ENCODE peak calls at places on chromosomes 7 and 10, in six cellular contexts. One of them, this sample, is unnamed.

GRCh38 chr7:44222074-44222473 is 21.3 kb downstream of the YKT6 start:
- DNase-seq in effector memory CD4-positive, alpha-beta T cell: no peak
- DNase-seq in fibroblast of lung: no peak
- DNase-seq in left ventricle myocardium inferior: no peak
- DNase-seq in neuronal stem cell: no peak
- DNase-seq in ovary: no peak
- DNase-seq in this sample: no peak

GRCh38 chr10:56624082-56624481 is 263.0 kb upstream of the ZWINT start:
- DNase-seq in effector memory CD4-positive, alpha-beta T cell: no peak
- DNase-seq in left ventricle myocardium inferior: no peak
- DNase-seq in ovary: no peak
- DNase-seq in fibroblast of lung: no peak
- DNase-seq in neuronal stem cell: no peak
- DNase-seq in this sample: no peak

GRCh38 chr10:28842321-28842720 is 165.0 kb downstream of the BAMBI start:
- DNase-seq in left ventricle myocardium inferior: no peak
- DNase-seq in neuronal stem cell: no peak
- DNase-seq in fibroblast of lung: peak; percentile 71
- DNase-seq in ovary: no peak
- DNase-seq in effector memory CD4-positive, alpha-beta T cell: no peak
- DNase-seq in this sample: no peak

GRCh38 chr7:16471933-16472332 is 6.4 kb upstream of the SOSTDC1 start:
- DNase-seq in ovary: no peak
- DNase-seq in fibroblast of lung: no peak
- DNase-seq in neuronal stem cell: no peak
- DNase-seq in effector memory CD4-positive, alpha-beta T cell: no peak
- DNase-seq in left ventricle myocardium inferior: no peak
- DNase-seq in this sample: no peak

GRCh38 chr10:94785211-94785610 is 22.7 kb downstream of the CYP2C19 start:
- DNase-seq in left ventricle myocardium inferior: no peak
- DNase-seq in effector memory CD4-positive, alpha-beta T cell: no peak
- DNase-seq in neuronal stem cell: no peak
- DNase-seq in ovary: no peak
- DNase-seq in fibroblast of lung: no peak
- DNase-seq in this sample: no peak

GRCh38 chr7:66099551-66100407 is 14.9 kb upstream of the CRCP start:
- DNase-seq in ovary: peak; percentile 80
- DNase-seq in left ventricle myocardium inferior: peak; percentile 41
- DNase-seq in fibroblast of lung: peak; percentile 84
- DNase-seq in neuronal stem cell: peak; percentile 39
- DNase-seq in effector memory CD4-positive, alpha-beta T cell: peak; percentile 7
- DNase-seq in this sample: peak; percentile 41

GRCh38 chr10:47369251-47369894 is 14.7 kb downstream of the ZNF488 start:
- DNase-seq in ovary: peak; percentile 3
- DNase-seq in fibroblast of lung: no peak
- DNase-seq in effector memory CD4-positive, alpha-beta T cell: no peak
- DNase-seq in left ventricle myocardium inferior: no peak
- DNase-seq in neuronal stem cell: no peak
- DNase-seq in this sample: no peak

GRCh38 chr7:151472644-151473380 is 32.9 kb upstream of the CRYGN start:
- DNase-seq in neuronal stem cell: no peak
- DNase-seq in effector memory CD4-positive, alpha-beta T cell: no peak
- DNase-seq in fibroblast of lung: peak; percentile 69
- DNase-seq in left ventricle myocardium inferior: no peak
- DNase-seq in ovary: no peak
- DNase-seq in this sample: no peak

DNA sequence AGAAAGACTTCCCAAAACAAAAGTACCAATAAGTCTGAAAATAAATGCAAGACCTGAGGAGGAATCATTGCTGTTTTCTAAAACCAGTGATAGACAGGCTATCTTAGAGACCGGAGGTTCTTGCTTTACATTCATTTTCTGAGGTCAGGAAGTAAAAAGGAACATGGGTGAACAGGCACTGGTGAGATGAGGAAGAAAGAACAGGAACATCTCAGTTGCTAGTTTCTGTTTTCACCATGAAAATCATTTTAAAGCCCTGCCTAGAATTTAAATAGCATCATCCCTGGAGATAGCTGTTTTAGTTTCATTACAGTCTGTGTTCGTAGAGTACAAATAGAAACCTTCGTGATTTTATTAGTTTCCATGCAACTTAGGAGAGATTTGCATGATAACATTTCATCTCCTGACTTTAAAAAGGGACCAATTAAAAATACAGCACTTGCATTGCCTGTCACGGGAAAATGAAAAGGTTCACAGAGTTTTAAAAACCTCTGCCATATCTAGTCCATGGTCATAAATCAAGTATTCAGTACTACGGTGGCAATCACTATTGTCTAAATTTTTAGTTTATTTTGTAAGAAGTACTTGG is 14.7 kb downstream of the KCNMA1 start:
- DNase-seq in ovary: no peak
- DNase-seq in effector memory CD4-positive, alpha-beta T cell: no peak
- DNase-seq in neuronal stem cell: no peak
- DNase-seq in left ventricle myocardium inferior: no peak
- DNase-seq in fibroblast of lung: no peak
- DNase-seq in this sample: no peak
- H3K4me3 ChIP-seq in ovary: no peak overlapping the region
- H3K4me3 ChIP-seq in effector memory CD4-positive, alpha-beta T cell: no peak overlapping the region
- H3K4me3 ChIP-seq in neuronal stem cell: no peak overlapping the region
- H3K4me3 ChIP-seq in left ventricle myocardium inferior: no peak overlapping the region
- H3K4me3 ChIP-seq in fibroblast of lung: no peak overlapping the region
- H3K4me3 ChIP-seq in this sample: no peak overlapping the region

DNA sequence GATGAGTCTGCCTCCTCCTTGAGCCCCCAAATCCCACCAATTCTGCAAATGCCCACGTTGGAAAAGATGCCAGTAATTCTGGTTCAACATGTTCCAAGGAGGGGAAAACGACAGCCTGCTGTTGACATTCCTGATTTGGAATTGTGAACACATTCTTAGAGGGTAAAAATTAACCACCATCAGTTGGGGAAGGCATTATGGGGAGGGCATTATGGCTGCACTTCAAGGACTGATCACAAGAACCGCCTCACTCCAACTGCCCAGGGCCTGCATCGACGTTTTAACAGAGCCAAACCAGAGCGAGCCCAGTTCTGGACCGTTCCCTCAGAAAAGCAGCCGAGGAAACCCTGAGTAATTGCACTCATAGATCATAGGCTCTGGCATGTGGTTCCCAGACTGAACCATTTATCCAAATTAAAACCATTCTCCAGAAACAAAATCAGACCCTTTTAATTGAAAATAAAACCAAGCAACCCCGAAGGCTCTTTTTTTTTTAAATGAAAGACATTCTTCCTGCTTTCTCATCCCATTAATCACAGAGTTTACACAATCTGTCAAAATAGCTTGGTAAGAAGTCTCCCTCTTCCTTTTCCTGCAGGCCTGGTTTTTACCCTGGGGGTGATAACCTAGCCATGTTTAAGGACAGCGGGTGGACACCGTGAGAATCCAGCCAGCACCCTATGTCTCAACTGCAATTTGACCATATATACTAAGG is 8.0 kb downstream of the TNS3 start:
- DNase-seq in effector memory CD4-positive, alpha-beta T cell: no peak
- DNase-seq in neuronal stem cell: no peak
- DNase-seq in ovary: peak; percentile 51
- DNase-seq in left ventricle myocardium inferior: no peak
- DNase-seq in fibroblast of lung: peak; percentile 87
- DNase-seq in this sample: peak; percentile 36
- H3K36me3 ChIP-seq in effector memory CD4-positive, alpha-beta T cell: no peaks in the 10 kb centered on the region
- H3K36me3 ChIP-seq in neuronal stem cell: no peaks in the 10 kb centered on the region
- H3K36me3 ChIP-seq in ovary: no peaks in the 10 kb centered on the region
- H3K36me3 ChIP-seq in left ventricle myocardium inferior: no peaks in the 10 kb centered on the region
- H3K36me3 ChIP-seq in fibroblast of lung: peaks cover 4% of the 10 kb centered on the region
- H3K36me3 ChIP-seq in this sample: no peaks in the 10 kb centered on the region

GRCh38 chr7:100966542-100967291 is 2.6 kb upstream of the MUC12 start:
- DNase-seq in neuronal stem cell: no peak
- DNase-seq in left ventricle myocardium inferior: no peak
- DNase-seq in fibroblast of lung: no peak
- DNase-seq in ovary: no peak
- DNase-seq in effector memory CD4-positive, alpha-beta T cell: no peak
- DNase-seq in this sample: no peak
- H3K4me3 ChIP-seq in neuronal stem cell: peak overlapping the region; percentile 11
- H3K4me3 ChIP-seq in left ventricle myocardium inferior: peak overlapping the region; percentile 50
- H3K4me3 ChIP-seq in fibroblast of lung: no peak overlapping the region
- H3K4me3 ChIP-seq in ovary: peak overlapping the region; percentile 7
- H3K4me3 ChIP-seq in effector memory CD4-positive, alpha-beta T cell: peak overlapping the region; percentile 67
- H3K4me3 ChIP-seq in this sample: no peak overlapping the region

GRCh38 chr10:101494650-101495049 is 93.4 kb downstream of the POLL start:
- DNase-seq in left ventricle myocardium inferior: no peak
- DNase-seq in ovary: no peak
- DNase-seq in effector memory CD4-positive, alpha-beta T cell: no peak
- DNase-seq in neuronal stem cell: no peak
- DNase-seq in fibroblast of lung: no peak
- DNase-seq in this sample: no peak

GRCh38 chr10:101493782-101494281 is 94.2 kb downstream of the POLL start:
- DNase-seq in effector memory CD4-positive, alpha-beta T cell: no peak
- DNase-seq in left ventricle myocardium inferior: no peak
- DNase-seq in fibroblast of lung: no peak
- DNase-seq in ovary: no peak
- DNase-seq in neuronal stem cell: no peak
- DNase-seq in this sample: no peak

GRCh38 chr10:101492814-101493213 is 95.2 kb downstream of the POLL start:
- DNase-seq in neuronal stem cell: no peak
- DNase-seq in fibroblast of lung: no peak
- DNase-seq in left ventricle myocardium inferior: no peak
- DNase-seq in ovary: no peak
- DNase-seq in effector memory CD4-positive, alpha-beta T cell: no peak
- DNase-seq in this sample: no peak

GRCh38 chr10:101493249-101493648 is 94.8 kb downstream of the POLL start:
- DNase-seq in neuronal stem cell: no peak
- DNase-seq in ovary: no peak
- DNase-seq in left ventricle myocardium inferior: no peak
- DNase-seq in fibroblast of lung: no peak
- DNase-seq in effector memory CD4-positive, alpha-beta T cell: no peak
- DNase-seq in this sample: no peak

DNA sequence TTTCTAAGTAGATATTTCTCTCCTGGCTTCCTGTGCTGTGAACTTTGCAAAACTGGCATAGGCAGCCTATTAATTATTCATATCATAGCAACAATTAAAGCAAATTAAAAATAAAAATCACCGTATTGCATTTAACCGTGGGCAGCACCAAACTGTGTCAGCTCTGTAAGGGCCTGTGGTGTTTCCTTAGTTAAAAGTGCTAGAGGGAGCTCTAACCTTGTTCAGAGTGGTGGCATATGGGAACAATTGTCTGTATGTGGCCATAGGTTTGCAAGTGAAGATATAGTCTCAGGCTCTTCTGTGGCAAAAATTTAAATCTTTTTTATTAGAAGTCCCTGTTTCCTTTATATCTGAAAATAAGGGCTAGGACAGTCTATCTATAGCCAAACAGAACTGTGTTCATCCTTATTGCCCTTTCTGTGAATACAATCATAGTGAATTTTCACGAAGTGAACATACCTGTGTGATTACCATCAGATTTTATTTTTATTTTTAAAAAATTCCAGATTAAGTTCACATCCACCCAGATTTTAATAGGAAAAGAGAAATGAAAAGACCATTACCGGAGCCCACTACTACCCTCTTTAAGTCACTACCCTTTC is 92.6 kb downstream of the POLL start:
- DNase-seq in effector memory CD4-positive, alpha-beta T cell: no peak
- DNase-seq in neuronal stem cell: no peak
- DNase-seq in left ventricle myocardium inferior: no peak
- DNase-seq in fibroblast of lung: peak; percentile 19
- DNase-seq in ovary: no peak
- DNase-seq in this sample: peak; percentile 5
- H3K36me3 ChIP-seq in effector memory CD4-positive, alpha-beta T cell: no peaks in the 10 kb centered on the region
- H3K36me3 ChIP-seq in neuronal stem cell: no peaks in the 10 kb centered on the region
- H3K36me3 ChIP-seq in left ventricle myocardium inferior: no peaks in the 10 kb centered on the region
- H3K36me3 ChIP-seq in fibroblast of lung: no peaks in the 10 kb centered on the region
- H3K36me3 ChIP-seq in ovary: no peaks in the 10 kb centered on the region
- H3K36me3 ChIP-seq in this sample: no peaks in the 10 kb centered on the region

GRCh38 chr7:98881561-98882315 is 3.4 kb downstream of the TRRAP start:
- DNase-seq in left ventricle myocardium inferior: no peak
- DNase-seq in neuronal stem cell: no peak
- DNase-seq in effector memory CD4-positive, alpha-beta T cell: no peak
- DNase-seq in fibroblast of lung: no peak
- DNase-seq in ovary: no peak
- DNase-seq in this sample: no peak

GRCh38 chr7:98880485-98880884 is 2.2 kb downstream of the TRRAP start:
- DNase-seq in fibroblast of lung: no peak
- DNase-seq in ovary: no peak
- DNase-seq in effector memory CD4-positive, alpha-beta T cell: no peak
- DNase-seq in neuronal stem cell: no peak
- DNase-seq in left ventricle myocardium inferior: no peak
- DNase-seq in this sample: no peak

GRCh38 chr7:98878365-98879197 is at the start of gene TRRAP:
- DNase-seq in fibroblast of lung: peak; percentile 71
- DNase-seq in neuronal stem cell: peak; percentile 72
- DNase-seq in ovary: peak; percentile 69
- DNase-seq in left ventricle myocardium inferior: peak; percentile 77
- DNase-seq in effector memory CD4-positive, alpha-beta T cell: peak; percentile 52
- DNase-seq in this sample: peak; percentile 80

GRCh38 chr7:98879198-98879988 is 1.1 kb downstream of the TRRAP start:
- DNase-seq in fibroblast of lung: no peak
- DNase-seq in left ventricle myocardium inferior: no peak
- DNase-seq in ovary: peak; percentile 22
- DNase-seq in neuronal stem cell: no peak
- DNase-seq in effector memory CD4-positive, alpha-beta T cell: peak; percentile 57
- DNase-seq in this sample: no peak

DNA sequence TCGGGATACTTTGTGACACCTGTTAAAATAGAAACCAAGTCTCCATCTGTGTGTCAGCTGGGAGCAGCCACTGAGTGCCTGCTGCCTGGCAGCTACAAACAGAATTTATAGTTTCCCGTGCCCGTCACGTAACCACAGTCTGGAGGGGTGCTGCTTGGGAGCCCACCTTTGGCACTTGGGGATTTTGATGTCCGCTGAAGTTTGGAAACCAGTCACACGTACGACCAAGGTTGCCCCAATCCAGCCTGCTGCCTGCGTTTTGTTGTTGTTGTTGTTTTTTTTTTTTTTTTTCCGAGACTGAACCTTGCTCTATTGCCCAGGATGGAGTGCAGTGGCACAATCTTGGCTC is 1.6 kb downstream of the TRRAP start:
- DNase-seq in ovary: no peak
- DNase-seq in neuronal stem cell: no peak
- DNase-seq in fibroblast of lung: no peak
- DNase-seq in effector memory CD4-positive, alpha-beta T cell: no peak
- DNase-seq in left ventricle myocardium inferior: no peak
- DNase-seq in this sample: no peak
- H3K4me3 ChIP-seq in ovary: peak overlapping the region; percentile 95
- H3K4me3 ChIP-seq in neuronal stem cell: no peak overlapping the region
- H3K4me3 ChIP-seq in fibroblast of lung: peak overlapping the region; percentile 96
- H3K4me3 ChIP-seq in effector memory CD4-positive, alpha-beta T cell: peak overlapping the region; percentile 100
- H3K4me3 ChIP-seq in left ventricle myocardium inferior: peak overlapping the region; percentile 98
- H3K4me3 ChIP-seq in this sample: peak overlapping the region; percentile 93

GRCh38 chr7:22300839-22301238 is 56.1 kb downstream of the RAPGEF5 start:
- DNase-seq in neuronal stem cell: no peak
- DNase-seq in fibroblast of lung: no peak
- DNase-seq in effector memory CD4-positive, alpha-beta T cell: no peak
- DNase-seq in ovary: no peak
- DNase-seq in left ventricle myocardium inferior: no peak
- DNase-seq in this sample: no peak
- H3K36me3 ChIP-seq in neuronal stem cell: no peaks in the 10 kb centered on the region
- H3K36me3 ChIP-seq in fibroblast of lung: no peaks in the 10 kb centered on the region
- H3K36me3 ChIP-seq in effector memory CD4-positive, alpha-beta T cell: no peaks in the 10 kb centered on the region
- H3K36me3 ChIP-seq in ovary: no peaks in the 10 kb centered on the region
- H3K36me3 ChIP-seq in left ventricle myocardium inferior: no peaks in the 10 kb centered on the region
- H3K36me3 ChIP-seq in this sample: peaks cover 81% of the 10 kb centered on the region

GRCh38 chr7:24764972-24765744 is 7.9 kb upstream of the GSDME start:
- DNase-seq in fibroblast of lung: peak; percentile 78
- DNase-seq in ovary: no peak
- DNase-seq in left ventricle myocardium inferior: no peak
- DNase-seq in effector memory CD4-positive, alpha-beta T cell: no peak
- DNase-seq in neuronal stem cell: no peak
- DNase-seq in this sample: peak; percentile 59
- H3K4me3 ChIP-seq in fibroblast of lung: no peak overlapping the region
- H3K4me3 ChIP-seq in ovary: no peak overlapping the region
- H3K4me3 ChIP-seq in left ventricle myocardium inferior: no peak overlapping the region
- H3K4me3 ChIP-seq in effector memory CD4-positive, alpha-beta T cell: no peak overlapping the region
- H3K4me3 ChIP-seq in neuronal stem cell: no peak overlapping the region
- H3K4me3 ChIP-seq in this sample: no peak overlapping the region